ENCODE peak calls at places on chromosomes 5 and 9, in eight cellular contexts. C is stimulated activated CD4-positive, alpha-beta T cell treated with anti-CD3 and anti-CD28 coated beads, Interleukin-15, amount 100 ng/mL, for 24 hours; A is glomerular endothelial cell; Q is IMR-90; H is SW 1271; M is AG20443; P is breast epithelium; R is adipocyte. W is an unnamed sample.

GRCh38 chr9:99166149-99166548 is 55.6 kb downstream of the ALG2 start:
- DNase-seq in C (no peak), A (no peak), Q (no peak), H (no peak), M (no peak), P (no peak), R (no peak), W (no peak)

GRCh38 chr9:13956107-13956506 is 357.8 kb downstream of the NFIB start:
- DNase-seq in C (no peak), A (no peak), Q (no peak), H (no peak), M (no peak), P (no peak), R (no peak), W (no peak)

GRCh38 chr5:167205881-167206280 is 1085.6 kb upstream of the WWC1 start:
- DNase-seq in C (no peak), A (no peak), Q (no peak), H (no peak), M (no peak), P (no peak), R (no peak), W (no peak)

GRCh38 chr5:1736889-1737711 is 62.5 kb downstream of the MRPL36 start:
- DNase-seq in C (no peak), A (no peak), Q (no peak), H (no peak), M (no peak), P (no peak), R (no peak), W (no peak)

GRCh38 chr9:128288273-128289004 is 12.4 kb downstream of the SWI5 start:
- DNase-seq in C (no peak), A (no peak), Q (no peak), H (no peak), M (no peak), P (no peak), R (no peak), W (no peak)

GRCh38 chr9:137030528-137030927 is 1.4 kb downstream of the FUT7 start:
- DNase-seq in C (peak; percentile 68), A (no peak), Q (no peak), H (no peak), M (no peak), P (no peak), R (no peak), W (no peak)

GRCh38 chr5:9105851-9106250 is 440.0 kb downstream of the SEMA5A start:
- DNase-seq in C (no peak), A (no peak), Q (peak; percentile 55), H (no peak), M (no peak), P (no peak), R (peak; percentile 58), W (no peak)

GRCh38 chr5:125413861-125414260 is 667.4 kb upstream of the ZNF608 start:
- DNase-seq in C (no peak), A (no peak), Q (no peak), H (no peak), M (no peak), P (no peak), R (peak; percentile 0), W (no peak)

GRCh38 chr5:77650686-77651085 is 12.2 kb upstream of the OTP start:
- DNase-seq in C (no peak), A (no peak), Q (no peak), H (no peak), M (no peak), P (no peak), R (no peak), W (no peak)

GRCh38 chr5:77900691-77901090 is 124.6 kb upstream of the TBCA start:
- DNase-seq in C (no peak), A (no peak), Q (no peak), H (no peak), M (no peak), P (no peak), R (no peak), W (no peak)

GRCh38 chr5:143659614-143660238 is 152.2 kb upstream of the HMHB1 start:
- DNase-seq in C (no peak), A (no peak), Q (no peak), H (no peak), M (no peak), P (no peak), R (no peak), W (no peak)

GRCh38 chr5:52906845-52907244 is 82.3 kb upstream of the ITGA2 start:
- DNase-seq in C (no peak), A (no peak), Q (no peak), H (no peak), M (no peak), P (no peak), R (no peak), W (no peak)

GRCh38 chr9:108356806-108357205 is 499.0 kb downstream of the ACTL7B start:
- DNase-seq in C (no peak), A (no peak), Q (no peak), H (no peak), M (no peak), P (no peak), R (no peak), W (no peak)

GRCh38 chr9:131033269-131034224 is 24.6 kb downstream of the LAMC3 start:
- DNase-seq in C (no peak), A (no peak), Q (no peak), H (no peak), M (no peak), P (no peak), R (no peak), W (no peak)

GRCh38 chr5:107451028-107451427 is 219.7 kb downstream of the EFNA5 start:
- DNase-seq in C (no peak), A (no peak), Q (no peak), H (no peak), M (no peak), P (no peak), R (no peak), W (no peak)

GRCh38 chr9:120583958-120584369 is 4.0 kb upstream of the CDK5RAP2 start:
- DNase-seq in C (peak; percentile 16), A (peak; percentile 42), Q (peak; percentile 93), H (peak; percentile 20), M (peak; percentile 88), P (no peak), R (peak; percentile 22), W (peak; percentile 95)

GRCh38 chr5:675876-676698 is 17.1 kb downstream of the TPPP start:
- DNase-seq in C (no peak), A (no peak), Q (no peak), H (no peak), M (no peak), P (peak; percentile 47), R (no peak), W (no peak)

GRCh38 chr9:127418037-127418471 is 6.1 kb upstream of the ZNF79 start:
- DNase-seq in C (peak; percentile 63), A (no peak), Q (no peak), H (peak; percentile 29), M (no peak), P (no peak), R (no peak), W (peak; percentile 17)

GRCh38 chr5:79093762-79094161 is 17.8 kb upstream of the BHMT start:
- DNase-seq in C (no peak), A (no peak), Q (no peak), H (no peak), M (no peak), P (no peak), R (no peak), W (no peak)

GRCh38 chr5:135829681-135830383 is 4.6 kb upstream of the SLC25A48 start:
- DNase-seq in C (peak; percentile 60), A (peak; percentile 20), Q (peak; percentile 31), H (peak; percentile 67), M (peak; percentile 89), P (peak; percentile 65), R (peak; percentile 80), W (peak; percentile 40)

GRCh38 chr9:14677396-14677795 is 15.8 kb downstream of the ZDHHC21 start:
- DNase-seq in C (no peak), A (no peak), Q (no peak), H (no peak), M (no peak), P (no peak), R (no peak), W (no peak)

GRCh38 chr5:173202266-173202875 is 32.6 kb downstream of the NKX2-5 start:
- DNase-seq in C (no peak), A (no peak), Q (no peak), H (no peak), M (no peak), P (no peak), R (no peak), W (no peak)

GRCh38 chr5:148343049-148343413 is 7.7 kb downstream of the SPINK9 start:
- DNase-seq in C (no peak), A (no peak), Q (no peak), H (peak; percentile 4), M (no peak), P (no peak), R (no peak), W (no peak)

GRCh38 chr9:89420397-89420796 is 77.5 kb downstream of the SEMA4D start:
- DNase-seq in C (peak; percentile 39), A (no peak), Q (no peak), H (no peak), M (no peak), P (no peak), R (no peak), W (no peak)

GRCh38 chr9:99040911-99041582 is 63.9 kb upstream of the TGFBR1 start:
- DNase-seq in C (no peak), A (no peak), Q (peak; percentile 87), H (peak; percentile 29), M (peak; percentile 82), P (no peak), R (peak; percentile 69), W (peak; percentile 51)

GRCh38 chr5:15452030-15452429 is 48.0 kb upstream of the FBXL7 start:
- DNase-seq in C (no peak), A (no peak), Q (no peak), H (no peak), M (no peak), P (no peak), R (peak; percentile 41), W (no peak)

GRCh38 chr9:125074976-125075375 is 68.4 kb downstream of the SCAI start:
- DNase-seq in C (no peak), A (peak; percentile 31), Q (peak; percentile 75), H (no peak), M (no peak), P (no peak), R (peak; percentile 67), W (no peak)

GRCh38 chr9:137046094-137046787 is at the start of gene NPDC1:
- DNase-seq in C (peak; percentile 89), A (no peak), Q (peak; percentile 61), H (peak; percentile 74), M (peak; percentile 92), P (peak; percentile 83), R (peak; percentile 91), W (peak; percentile 57)

GRCh38 chr9:105157178-105157583 is 87.3 kb upstream of the SLC44A1 start:
- DNase-seq in C (peak; percentile 24), A (no peak), Q (peak; percentile 77), H (peak; percentile 82), M (peak; percentile 88), P (no peak), R (peak; percentile 88), W (peak; percentile 58)

GRCh38 chr5:94314507-94315170 is 303.8 kb downstream of the KIAA0825 start:
- DNase-seq in C (no peak), A (no peak), Q (no peak), H (no peak), M (no peak), P (no peak), R (no peak), W (no peak)

GRCh38 chr9:124594215-124594614 is 87.0 kb upstream of the NR5A1 start:
- DNase-seq in C (no peak), A (no peak), Q (peak; percentile 20), H (no peak), M (no peak), P (no peak), R (no peak), W (no peak)

GRCh38 chr5:1010641-1011046 is 2.0 kb downstream of the NKD2 start:
- DNase-seq in C (no peak), A (no peak), Q (no peak), H (no peak), M (no peak), P (peak; percentile 28), R (no peak), W (no peak)

GRCh38 chr5:168568738-168569137 is 10.4 kb downstream of the PANK3 start:
- DNase-seq in C (no peak), A (no peak), Q (no peak), H (no peak), M (no peak), P (no peak), R (no peak), W (no peak)

GRCh38 chr9:26361010-26361409 is 531.6 kb downstream of the CAAP1 start:
- DNase-seq in C (no peak), A (no peak), Q (no peak), H (no peak), M (no peak), P (no peak), R (no peak), W (no peak)

W was measured in dermis microvascular lymphatic vessel endothelial cell.